ENCODE peak calls at places on chromosomes 13 and 19, in four cellular contexts. N, K, H and U are unnamed samples.

GRCh38 chr13:102617697-102618350 is 21.0 kb downstream of the TPP2 start:
- DNase-seq in N (no peak), H (no peak), K (no peak), U (no peak)

GRCh38 chr19:39409886-39410619 is 2.4 kb upstream of the PLEKHG2 start:
- DNase-seq in H (peak), K (peak), N (peak), U (peak)

GRCh38 chr19:46355234-46355990 is 8.5 kb downstream of the PPP5C start:
- DNase-seq in K (no peak), N (no peak), H (no peak), U (no peak)

GRCh38 chr19:48465215-48465614 is 4.0 kb upstream of the CYTH2 start:
- DNase-seq in K (no peak), N (no peak), H (no peak), U (no peak)

GRCh38 chr13:23963947-23964346 is 66.6 kb upstream of the C1QTNF9B start:
- DNase-seq in N (no peak), K (no peak), H (no peak), U (no peak)

GRCh38 chr19:45884682-45885555 is 1.0 kb downstream of the IRF2BP1 start:
- DNase-seq in H (no peak), N (peak), K (no peak), U (no peak)

GRCh38 chr19:38143847-38144246 is 80.2 kb downstream of the DPF1 start:
- DNase-seq in K (no peak), H (no peak), N (no peak), U (no peak)

GRCh38 chr19:47615230-47615629 is 6.3 kb downstream of the BICRA start:
- DNase-seq in N (no peak), K (no peak), H (no peak), U (no peak)

GRCh38 chr19:6570754-6571153 is 20.2 kb downstream of the CD70 start:
- DNase-seq in H (no peak), N (no peak), K (no peak), U (no peak)
- TF ChIP-seq CTCF in H (no peak), N (no peak), K (no peak), U (no peak)

DNA sequence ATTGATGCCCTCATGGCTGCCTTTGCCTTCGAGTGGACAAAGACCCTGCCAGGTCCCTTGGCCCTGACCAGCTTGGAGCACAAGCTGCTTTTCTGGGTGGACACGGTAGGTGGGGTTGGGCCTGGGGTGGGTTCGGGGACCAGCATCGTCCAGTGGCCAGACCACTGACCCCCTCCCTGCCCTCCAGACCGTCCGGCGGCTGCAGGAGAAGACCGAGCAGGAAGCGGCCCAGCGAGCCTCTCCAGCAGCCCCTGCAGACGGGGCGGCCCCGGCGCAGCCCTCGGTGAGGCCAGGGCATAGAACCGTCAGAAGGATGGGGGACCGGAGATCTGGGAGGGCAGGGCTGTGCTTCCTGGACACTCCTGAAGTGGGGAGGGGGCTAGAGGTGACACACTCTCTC is 10.6 kb downstream of the CAMSAP3 start:
- DNase-seq in N (no peak), H (no peak), K (no peak), U (no peak)
- TF ChIP-seq CTCF in N (no peak), H (no peak), K (no peak), U (no peak)

DNA sequence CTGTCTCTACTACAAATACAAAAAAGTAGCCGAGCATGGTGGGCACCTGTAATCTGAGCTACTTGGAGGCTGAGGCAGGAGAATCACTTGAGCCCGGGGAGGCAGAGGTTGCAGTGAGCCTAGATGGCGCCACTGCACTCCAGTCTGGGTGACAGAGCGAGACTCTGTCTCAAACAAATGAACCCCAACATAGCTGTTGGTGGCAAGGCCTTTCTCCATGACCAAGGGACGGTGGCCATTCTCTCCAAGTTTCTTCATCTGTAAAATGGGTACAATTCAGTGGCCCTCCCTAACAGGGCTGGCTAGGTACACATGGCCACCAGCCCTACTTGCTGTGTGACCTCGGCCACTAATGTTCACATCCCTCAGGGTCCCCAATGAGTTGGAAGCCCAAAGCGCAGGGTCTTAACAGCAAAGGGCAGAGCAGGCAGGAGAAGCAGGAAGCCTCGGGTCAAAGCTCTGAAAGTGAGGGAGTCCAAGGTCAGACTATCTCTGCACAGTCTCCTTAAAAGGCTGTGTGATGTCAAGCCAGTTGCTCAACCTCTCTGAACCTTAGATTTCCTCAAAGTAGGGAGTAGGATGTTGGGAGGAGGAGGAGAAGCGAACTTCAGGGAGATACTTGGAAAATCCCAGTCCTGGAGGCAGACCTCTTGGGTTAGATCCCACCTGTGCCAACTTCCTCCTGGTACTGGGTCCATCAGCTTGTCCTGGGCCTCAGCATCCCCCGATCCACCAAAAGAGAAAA is 2.7 kb downstream of the JUND start:
- DNase-seq in H (peak), K (no peak), N (peak), U (no peak)
- TF ChIP-seq CTCF in H (peak), K (no peak), N (no peak), U (peak)

DNA sequence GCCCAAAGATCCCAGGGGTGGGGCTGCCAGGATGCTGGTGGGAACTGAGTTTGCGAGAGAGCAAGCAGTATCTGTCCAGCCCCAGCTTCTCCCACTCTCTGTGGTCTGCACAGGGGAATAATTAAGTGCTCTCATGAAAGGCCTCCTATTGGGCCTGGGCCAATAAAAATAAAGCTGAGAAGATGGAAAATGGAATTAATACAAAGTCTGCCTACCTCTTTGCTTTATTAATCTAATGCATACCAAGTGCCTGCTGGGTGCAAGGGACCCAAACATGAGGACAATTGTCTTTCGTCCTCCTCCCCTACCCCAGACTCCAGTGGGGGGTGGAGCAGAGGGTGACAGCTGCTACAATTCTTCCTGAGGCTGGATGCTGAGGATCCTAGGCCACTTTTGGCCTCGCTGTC is 5.4 kb downstream of the DDX39A start:
- DNase-seq in H (peak), N (no peak), K (no peak), U (peak)
- TF ChIP-seq CTCF in H (no peak), N (no peak), K (no peak), U (no peak)

GRCh38 chr13:26678796-26679195 is 81.8 kb downstream of the GPR12 start:
- DNase-seq in N (no peak), H (no peak), K (no peak), U (no peak)
- TF ChIP-seq CTCF in N (no peak), H (no peak), K (no peak), U (no peak)

GRCh38 chr19:40807147-40808020 is 8.4 kb downstream of the EGLN2 start:
- DNase-seq in K (peak), H (no peak), N (no peak), U (no peak)
- TF ChIP-seq CTCF in K (peak), H (peak), N (no peak), U (peak)

GRCh38 chr13:38636106-38636505 is 50.8 kb upstream of the FREM2 start:
- DNase-seq in H (no peak), K (no peak), N (no peak), U (no peak)

GRCh38 chr13:38636756-38637155 is 50.1 kb upstream of the FREM2 start:
- DNase-seq in H (no peak), K (no peak), N (peak), U (no peak)

GRCh38 chr13:38637576-38637975 is 49.3 kb upstream of the FREM2 start:
- DNase-seq in H (no peak), N (no peak), K (no peak), U (no peak)

DNA sequence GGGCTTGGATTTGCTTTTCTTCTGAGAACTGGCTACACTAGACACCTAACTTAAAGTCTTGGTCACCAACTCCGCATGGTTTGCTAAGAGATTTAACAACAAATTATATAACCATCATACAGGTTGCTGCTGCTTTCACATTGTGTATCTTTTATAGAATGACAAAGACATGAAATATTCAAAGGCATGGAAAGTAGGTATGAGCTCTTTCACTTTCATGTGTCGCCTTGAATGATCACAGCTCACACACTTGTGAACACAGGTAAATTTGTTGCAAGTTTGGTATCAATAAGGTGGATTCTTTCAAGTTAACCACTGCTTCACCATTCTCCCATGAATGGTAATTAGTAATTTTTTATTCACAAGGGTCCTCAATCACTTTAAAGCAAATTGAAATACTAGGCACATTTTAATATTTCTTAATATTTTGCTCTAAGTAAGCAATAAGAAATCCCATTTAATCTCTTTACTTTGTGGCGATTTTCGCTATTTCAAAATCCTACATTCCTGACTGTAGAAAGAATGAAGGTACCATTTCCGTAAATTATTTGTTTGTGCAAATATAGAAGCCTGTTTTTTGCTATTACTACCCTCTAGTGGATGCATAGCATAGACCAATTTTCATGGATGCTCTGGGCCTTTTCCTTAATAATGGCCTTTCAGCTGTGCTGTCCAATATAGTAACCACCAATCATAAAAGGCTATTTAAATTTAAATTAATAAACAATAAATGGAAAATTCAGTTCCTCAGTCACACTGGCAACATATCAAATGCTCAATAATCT is 45.5 kb upstream of the FREM2 start:
- DNase-seq in N (no peak), K (no peak), H (peak), U (no peak)
- TF ChIP-seq CTCF in N (no peak), K (peak), H (peak), U (peak)

DNA sequence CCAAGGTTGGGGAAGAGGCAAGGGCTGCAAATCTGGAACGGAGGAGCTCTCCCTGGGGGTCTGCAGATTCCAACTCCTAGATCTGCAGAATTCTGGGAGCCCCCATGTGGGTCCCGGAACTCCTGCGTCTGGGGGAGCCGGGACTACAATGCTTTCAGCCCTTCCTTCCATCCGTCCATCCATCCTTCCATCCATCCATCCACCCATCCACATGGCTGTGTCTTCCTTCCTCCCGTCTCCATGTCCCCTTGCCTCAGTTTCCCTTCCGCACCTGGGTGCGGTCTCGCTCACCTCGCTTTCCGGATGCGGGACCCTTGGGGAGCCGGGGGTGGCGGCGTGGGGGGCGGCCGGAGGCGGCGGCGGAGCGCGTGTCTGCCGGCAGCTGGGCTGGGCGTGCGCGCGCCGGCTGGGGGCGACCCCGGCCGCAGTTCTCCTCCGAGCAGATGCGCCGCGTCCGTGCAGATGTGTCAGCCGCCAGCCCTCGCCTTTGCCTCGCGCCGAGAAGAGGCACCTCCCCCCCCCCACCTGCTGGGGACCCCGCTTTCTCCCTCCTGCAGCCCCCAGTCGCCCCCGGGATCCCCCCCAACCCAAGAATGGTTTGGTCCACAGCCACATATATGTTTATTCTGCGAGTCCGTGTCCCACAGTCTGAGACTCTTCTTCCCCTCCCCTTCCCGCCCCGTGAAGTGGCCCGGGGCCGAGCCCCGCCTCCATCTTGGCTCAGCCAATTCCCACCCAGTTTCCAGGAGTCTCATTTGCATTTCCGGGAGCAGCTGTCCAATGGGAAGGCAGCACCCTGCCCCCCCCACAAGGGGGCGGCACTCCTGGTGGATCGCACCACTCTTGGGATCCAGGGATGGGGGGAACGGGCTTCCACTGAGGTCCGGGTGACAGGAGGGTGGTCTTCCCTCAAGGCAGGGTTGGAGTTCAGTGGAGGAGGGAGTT is 8.8 kb downstream of the ISOC2 start:
- DNase-seq in H (peak), K (peak), N (peak), U (peak)
- TF ChIP-seq CTCF in H (no peak), K (peak), N (no peak), U (no peak)

GRCh38 chr13:46751811-46752635 is 44.9 kb downstream of the ESD start:
- DNase-seq in K (no peak), N (no peak), H (no peak), U (no peak)
- TF ChIP-seq CTCF in K (no peak), N (no peak), H (no peak), U (no peak)

GRCh38 chr19:11264452-11265176 is 2.3 kb upstream of the DOCK6 start:
- DNase-seq in N (peak), H (no peak), K (peak), U (no peak)

GRCh38 chr19:11261431-11261901 is 858 bp downstream of the DOCK6 start:
- DNase-seq in N (no peak), H (no peak), K (peak), U (no peak)

GRCh38 chr19:11263726-11264125 is 1.4 kb upstream of the DOCK6 start:
- DNase-seq in K (no peak), H (no peak), N (no peak), U (no peak)

GRCh38 chr19:11260996-11261395 is 1.3 kb downstream of the DOCK6 start:
- DNase-seq in H (no peak), N (no peak), K (no peak), U (no peak)

DNA sequence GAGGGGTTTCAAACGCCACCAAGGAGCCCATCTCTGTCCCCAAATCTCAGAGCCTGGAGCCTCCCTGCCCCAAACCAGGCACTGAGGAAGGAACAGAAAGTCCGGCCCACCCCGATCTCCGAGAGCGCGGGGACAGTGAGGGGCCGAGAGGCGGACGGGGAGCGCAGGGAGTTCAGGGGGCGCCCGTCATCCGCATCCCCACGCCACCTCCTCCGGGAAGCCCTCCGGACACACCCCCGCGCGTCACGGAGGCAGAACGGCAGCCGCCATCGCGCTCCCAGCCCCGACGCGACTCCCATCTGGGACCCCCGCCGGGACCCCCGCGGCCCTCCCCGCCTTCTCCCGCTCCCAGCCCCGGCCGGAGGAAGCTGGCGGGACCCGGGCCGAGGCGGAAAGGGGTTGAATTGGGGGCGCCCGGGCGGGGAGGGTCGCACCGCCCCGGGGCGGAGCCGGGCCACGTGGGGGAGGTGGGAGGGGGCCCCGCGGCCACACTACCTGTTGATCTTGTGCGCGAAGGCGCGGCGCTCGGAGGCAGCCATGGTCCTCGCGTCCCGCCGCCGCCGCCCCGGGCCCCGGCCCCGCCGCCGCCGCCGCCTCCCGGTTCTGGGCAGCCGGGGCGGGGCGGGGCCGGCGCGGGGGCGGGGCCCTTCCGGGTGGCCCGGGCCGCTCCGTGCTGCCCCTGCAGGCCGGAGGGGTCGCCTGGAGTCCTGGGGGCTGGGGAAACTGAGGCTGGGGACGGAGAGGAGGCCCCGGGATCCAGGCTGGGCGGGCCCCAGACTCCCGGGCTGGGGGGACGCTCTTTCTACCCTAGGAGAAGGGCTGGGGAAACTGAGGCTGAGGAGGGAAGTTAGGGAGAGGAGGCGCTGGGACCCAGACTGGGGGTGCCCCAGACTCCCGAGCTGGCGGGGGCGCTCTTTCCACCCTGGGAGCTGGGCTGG is at the start of gene DOCK6:
- DNase-seq in H (no peak), K (peak), N (peak), U (no peak)
- TF ChIP-seq CTCF in H (peak), K (no peak), N (no peak), U (peak)